ENCODE peak calls at places on chromosome 22, in six cellular contexts. S, E, P, R, Q and J are unnamed samples.

GRCh38 chr22:49551897-49552659 is 275.6 kb downstream of the BRD1 start:
- DNase-seq in R (no peak), Q (no peak), P (no peak), E (no peak), S (no peak), J (no peak)

GRCh38 chr22:39088688-39089032 is 8.4 kb upstream of the APOBEC3H start:
- DNase-seq in P (no peak), S (no peak), E (no peak), R (no peak), Q (no peak), J (no peak)

GRCh38 chr22:49267996-49268395 is 559.7 kb downstream of the BRD1 start:
- DNase-seq in R (no peak), E (no peak), P (no peak), Q (no peak), S (no peak), J (no peak)

GRCh38 chr22:17774206-17774927 is at the start of gene BID:
- DNase-seq in S (peak; percentile 48), E (no peak), R (no peak), Q (no peak), P (peak; percentile 25), J (no peak)

GRCh38 chr22:45316796-45317526 is 7.2 kb downstream of the FAM118A start:
- DNase-seq in S (no peak), Q (no peak), R (no peak), E (no peak), P (no peak), J (no peak)

GRCh38 chr22:45332001-45332400 is 22.3 kb downstream of the FAM118A start:
- DNase-seq in Q (no peak), P (no peak), R (no peak), S (no peak), E (no peak), J (no peak)

GRCh38 chr22:44570476-44571445 is 72.7 kb upstream of the RTL6 start:
- DNase-seq in E (no peak), S (no peak), Q (no peak), P (no peak), R (no peak), J (no peak)

GRCh38 chr22:26124991-26125725 is 44.1 kb upstream of the SEZ6L start:
- DNase-seq in Q (no peak), R (no peak), S (no peak), P (no peak), E (no peak), J (no peak)

GRCh38 chr22:27596133-27596905 is 205.2 kb downstream of the MN1 start:
- DNase-seq in Q (no peak), E (no peak), S (no peak), R (no peak), P (peak; percentile 73), J (no peak)

GRCh38 chr22:19811811-19812771 is 42.6 kb downstream of the GNB1L start:
- DNase-seq in Q (no peak), S (no peak), R (no peak), E (no peak), P (no peak), J (no peak)

GRCh38 chr22:41966607-41967240 is 2.5 kb upstream of the SEPTIN3 start:
- DNase-seq in R (peak; percentile 62), E (peak; percentile 86), P (peak; percentile 91), Q (no peak), S (no peak), J (peak; percentile 57)

GRCh38 chr22:24506802-24507438 is 11.8 kb downstream of the UPB1 start:
- DNase-seq in R (no peak), P (peak; percentile 35), Q (peak; percentile 58), E (no peak), S (no peak), J (peak; percentile 12)

GRCh38 chr22:39620924-39621690 is 50.6 kb downstream of the CACNA1I start:
- DNase-seq in E (no peak), S (no peak), Q (no peak), R (no peak), P (no peak), J (no peak)

GRCh38 chr22:17773606-17774205 is 563 bp downstream of the BID start:
- DNase-seq in S (peak; percentile 58), Q (peak; percentile 6), P (peak; percentile 39), E (no peak), R (no peak), J (peak; percentile 69)

GRCh38 chr22:41913040-41913719 is 1.7 kb downstream of the SHISA8 start:
- DNase-seq in P (no peak), E (no peak), Q (no peak), S (no peak), R (no peak), J (no peak)

GRCh38 chr22:36160499-36160942 is at the start of gene APOL3:
- DNase-seq in E (peak; percentile 73), Q (no peak), P (peak; percentile 76), R (no peak), S (peak; percentile 32), J (no peak)

GRCh38 chr22:30843245-30843644 is 125.3 kb downstream of the MORC2 start:
- DNase-seq in R (no peak), S (no peak), P (peak; percentile 60), Q (no peak), E (no peak), J (no peak)

GRCh38 chr22:35870517-35871275 is 153.0 kb downstream of the APOL5 start:
- DNase-seq in P (no peak), R (no peak), E (no peak), S (no peak), Q (no peak), J (no peak)

GRCh38 chr22:44497218-44497903 is 672 bp downstream of the RTL6 start:
- DNase-seq in S (no peak), R (no peak), Q (no peak), P (peak; percentile 16), E (peak; percentile 26), J (no peak)

GRCh38 chr22:35970601-35971417 is 57.8 kb downstream of the RBFOX2 start:
- DNase-seq in E (no peak), R (no peak), P (no peak), S (no peak), Q (no peak), J (no peak)

GRCh38 chr22:49076300-49077035 is 751.2 kb downstream of the BRD1 start:
- DNase-seq in S (no peak), Q (no peak), P (no peak), R (no peak), E (no peak), J (no peak)

GRCh38 chr22:40668611-40669390 is 10.5 kb upstream of the MCHR1 start:
- DNase-seq in E (peak; percentile 96), S (no peak), R (peak; percentile 35), Q (no peak), P (peak; percentile 86), J (no peak)

GRCh38 chr22:19527861-19528417 is 3.7 kb upstream of the CLDN5 start:
- DNase-seq in E (no peak), S (no peak), P (peak; percentile 84), R (no peak), Q (no peak), J (no peak)

GRCh38 chr22:28369849-28370248 is 309.8 kb downstream of the TTC28 start:
- DNase-seq in S (no peak), R (no peak), E (no peak), Q (no peak), P (no peak), J (no peak)

GRCh38 chr22:23077627-23078461 is 7.5 kb downstream of the GNAZ start:
- DNase-seq in S (no peak), R (no peak), E (no peak), Q (no peak), P (no peak), J (no peak)

GRCh38 chr22:46802608-46803027 is 40.2 kb downstream of the TBC1D22A start:
- DNase-seq in P (no peak), R (no peak), E (no peak), S (no peak), Q (no peak), J (no peak)

GRCh38 chr22:42764895-42765363 is 44.3 kb upstream of the A4GALT start:
- DNase-seq in E (no peak), S (no peak), R (no peak), Q (no peak), P (no peak), J (no peak)

GRCh38 chr22:40819741-40820140 is 595 bp upstream of the SLC25A17 start:
- DNase-seq in P (peak; percentile 26), E (peak; percentile 49), S (no peak), R (no peak), Q (no peak), J (peak; percentile 82)

GRCh38 chr22:39462443-39463147 is 5.8 kb downstream of the MGAT3 start:
- DNase-seq in R (no peak), Q (no peak), P (no peak), E (no peak), S (no peak), J (no peak)